ENCODE peak calls at places on chromosomes 2 and 18, in eight cellular contexts. One of them, this sample, is unnamed.

GRCh38 chr2:231221761-231222160 is 23.3 kb downstream of the ARMC9 start:
- DNase-seq in K562: no peak
- DNase-seq in neural crest cell: no peak
- DNase-seq in right lobe of liver: no peak
- DNase-seq in foreskin fibroblast: no peak
- DNase-seq in RWPE1: no peak
- DNase-seq in upper lobe of right lung: no peak
- DNase-seq in WTC11: no peak
- DNase-seq in this sample: no peak

GRCh38 chr2:19847486-19847885 is 54.3 kb downstream of the TTC32 start:
- DNase-seq in K562: no peak
- DNase-seq in neural crest cell: no peak
- DNase-seq in right lobe of liver: no peak
- DNase-seq in foreskin fibroblast: no peak
- DNase-seq in RWPE1: no peak
- DNase-seq in upper lobe of right lung: no peak
- DNase-seq in WTC11: no peak
- DNase-seq in this sample: no peak

GRCh38 chr2:96137611-96138129 is 632 bp downstream of the ASTL start:
- DNase-seq in K562: no peak
- DNase-seq in neural crest cell: no peak
- DNase-seq in right lobe of liver: no peak
- DNase-seq in foreskin fibroblast: no peak
- DNase-seq in RWPE1: no peak
- DNase-seq in upper lobe of right lung: no peak
- DNase-seq in WTC11: no peak
- DNase-seq in this sample: no peak

GRCh38 chr2:43103093-43103404 is 123.4 kb downstream of the ZFP36L2 start:
- DNase-seq in K562: no peak
- DNase-seq in neural crest cell: no peak
- DNase-seq in right lobe of liver: no peak
- DNase-seq in foreskin fibroblast: no peak
- DNase-seq in RWPE1: no peak
- DNase-seq in upper lobe of right lung: no peak
- DNase-seq in WTC11: no peak
- DNase-seq in this sample: no peak

GRCh38 chr2:231436957-231437356 is 27.3 kb downstream of the NCL start:
- DNase-seq in K562: no peak
- DNase-seq in neural crest cell: no peak
- DNase-seq in right lobe of liver: no peak
- DNase-seq in foreskin fibroblast: no peak
- DNase-seq in RWPE1: no peak
- DNase-seq in upper lobe of right lung: peak; percentile 48
- DNase-seq in WTC11: no peak
- DNase-seq in this sample: no peak

GRCh38 chr2:170544817-170545216 is 170.3 kb upstream of the SP5 start:
- DNase-seq in K562: no peak
- DNase-seq in neural crest cell: no peak
- DNase-seq in right lobe of liver: no peak
- DNase-seq in foreskin fibroblast: no peak
- DNase-seq in RWPE1: no peak
- DNase-seq in upper lobe of right lung: no peak
- DNase-seq in WTC11: no peak
- DNase-seq in this sample: no peak

GRCh38 chr2:15588329-15588919 is 3.2 kb upstream of the DDX1 start:
- DNase-seq in K562: peak; percentile 59
- DNase-seq in neural crest cell: peak; percentile 74
- DNase-seq in right lobe of liver: peak; percentile 56
- DNase-seq in foreskin fibroblast: peak; percentile 83
- DNase-seq in RWPE1: peak; percentile 48
- DNase-seq in upper lobe of right lung: no peak
- DNase-seq in WTC11: peak; percentile 62
- DNase-seq in this sample: peak; percentile 35

GRCh38 chr2:61210332-61210981 is 48.5 kb downstream of the C2orf74 start:
- DNase-seq in K562: no peak
- DNase-seq in neural crest cell: no peak
- DNase-seq in right lobe of liver: no peak
- DNase-seq in foreskin fibroblast: peak; percentile 82
- DNase-seq in RWPE1: peak; percentile 62
- DNase-seq in upper lobe of right lung: no peak
- DNase-seq in WTC11: no peak
- DNase-seq in this sample: no peak

GRCh38 chr18:48662021-48662661 is 123.3 kb downstream of the CTIF start:
- DNase-seq in K562: no peak
- DNase-seq in neural crest cell: no peak
- DNase-seq in right lobe of liver: peak; percentile 49
- DNase-seq in foreskin fibroblast: peak; percentile 77
- DNase-seq in RWPE1: peak; percentile 33
- DNase-seq in upper lobe of right lung: no peak
- DNase-seq in WTC11: no peak
- DNase-seq in this sample: no peak

GRCh38 chr18:56889621-56890020 is 238.5 kb downstream of the WDR7 start:
- DNase-seq in K562: no peak
- DNase-seq in neural crest cell: no peak
- DNase-seq in right lobe of liver: no peak
- DNase-seq in foreskin fibroblast: no peak
- DNase-seq in RWPE1: no peak
- DNase-seq in upper lobe of right lung: no peak
- DNase-seq in WTC11: no peak
- DNase-seq in this sample: no peak

GRCh38 chr2:207635468-207636200 is 10.4 kb upstream of the METTL21A start:
- DNase-seq in K562: no peak
- DNase-seq in neural crest cell: no peak
- DNase-seq in right lobe of liver: no peak
- DNase-seq in foreskin fibroblast: no peak
- DNase-seq in RWPE1: peak; percentile 75
- DNase-seq in upper lobe of right lung: no peak
- DNase-seq in WTC11: no peak
- DNase-seq in this sample: no peak

GRCh38 chr2:173997779-173998178 is 32.6 kb upstream of the SP3 start:
- DNase-seq in K562: no peak
- DNase-seq in neural crest cell: no peak
- DNase-seq in right lobe of liver: peak; percentile 78
- DNase-seq in foreskin fibroblast: peak; percentile 35
- DNase-seq in RWPE1: no peak
- DNase-seq in upper lobe of right lung: no peak
- DNase-seq in WTC11: no peak
- DNase-seq in this sample: no peak

GRCh38 chr2:100273387-100273786 is 48.9 kb downstream of the LONRF2 start:
- DNase-seq in K562: no peak
- DNase-seq in neural crest cell: no peak
- DNase-seq in right lobe of liver: no peak
- DNase-seq in foreskin fibroblast: no peak
- DNase-seq in RWPE1: no peak
- DNase-seq in upper lobe of right lung: no peak
- DNase-seq in WTC11: no peak
- DNase-seq in this sample: no peak

GRCh38 chr2:180728928-180729559 is 251.4 kb upstream of the UBE2E3 start:
- DNase-seq in K562: no peak
- DNase-seq in neural crest cell: no peak
- DNase-seq in right lobe of liver: no peak
- DNase-seq in foreskin fibroblast: peak; percentile 86
- DNase-seq in RWPE1: peak; percentile 72
- DNase-seq in upper lobe of right lung: no peak
- DNase-seq in WTC11: no peak
- DNase-seq in this sample: no peak

GRCh38 chr2:143841935-143842334 is 678.0 kb downstream of the ZEB2 start:
- DNase-seq in K562: no peak
- DNase-seq in neural crest cell: no peak
- DNase-seq in right lobe of liver: no peak
- DNase-seq in foreskin fibroblast: peak; percentile 41
- DNase-seq in RWPE1: no peak
- DNase-seq in upper lobe of right lung: no peak
- DNase-seq in WTC11: no peak
- DNase-seq in this sample: no peak

GRCh38 chr2:226001716-226002115 is 602.2 kb downstream of the NYAP2 start:
- DNase-seq in K562: no peak
- DNase-seq in neural crest cell: no peak
- DNase-seq in right lobe of liver: no peak
- DNase-seq in foreskin fibroblast: peak; percentile 53
- DNase-seq in RWPE1: no peak
- DNase-seq in upper lobe of right lung: no peak
- DNase-seq in WTC11: no peak
- DNase-seq in this sample: no peak

GRCh38 chr18:74451148-74451547 is 6.0 kb downstream of the DIPK1C start:
- DNase-seq in K562: no peak
- DNase-seq in neural crest cell: no peak
- DNase-seq in right lobe of liver: no peak
- DNase-seq in foreskin fibroblast: no peak
- DNase-seq in RWPE1: no peak
- DNase-seq in upper lobe of right lung: no peak
- DNase-seq in WTC11: no peak
- DNase-seq in this sample: no peak

GRCh38 chr2:40227200-40227599 is 224.7 kb downstream of the SLC8A1 start:
- DNase-seq in K562: no peak
- DNase-seq in neural crest cell: no peak
- DNase-seq in right lobe of liver: no peak
- DNase-seq in foreskin fibroblast: peak; percentile 77
- DNase-seq in RWPE1: no peak
- DNase-seq in upper lobe of right lung: no peak
- DNase-seq in WTC11: no peak
- DNase-seq in this sample: no peak

DNA sequence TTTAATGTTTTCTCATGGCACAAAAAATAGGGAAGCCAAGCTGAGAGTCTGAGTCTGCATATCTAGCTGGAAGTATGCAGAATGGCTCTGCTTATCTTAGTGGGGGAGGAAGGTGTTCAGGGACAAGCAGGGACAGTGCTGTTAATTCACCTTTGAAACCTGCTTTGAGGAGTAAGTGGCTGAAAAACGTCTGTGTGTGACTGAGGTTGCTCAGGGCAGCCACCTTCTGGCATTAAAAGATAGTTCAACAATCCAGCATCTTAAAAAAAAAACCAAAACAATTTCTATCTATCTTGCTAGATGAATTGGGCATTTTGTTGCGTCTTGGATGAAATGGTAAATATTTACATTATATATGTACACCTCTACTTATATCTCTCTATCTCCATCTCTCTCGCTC is 2.0 kb upstream of the TRPM8 start:
- DNase-seq in K562: no peak
- DNase-seq in neural crest cell: no peak
- DNase-seq in right lobe of liver: no peak
- DNase-seq in foreskin fibroblast: peak; percentile 12
- DNase-seq in RWPE1: peak; percentile 38
- DNase-seq in upper lobe of right lung: no peak
- DNase-seq in WTC11: no peak
- DNase-seq in this sample: no peak
- TF ChIP-seq CTCF in K562: no peak
- TF ChIP-seq CTCF in neural crest cell: peak; percentile 46
- TF ChIP-seq CTCF in right lobe of liver: peak; percentile 32
- TF ChIP-seq CTCF in foreskin fibroblast: no peak
- TF ChIP-seq CTCF in RWPE1: peak; percentile 23
- TF ChIP-seq CTCF in upper lobe of right lung: no peak
- TF ChIP-seq CTCF in WTC11: no peak
- TF ChIP-seq CTCF in this sample: peak; percentile 23

DNA sequence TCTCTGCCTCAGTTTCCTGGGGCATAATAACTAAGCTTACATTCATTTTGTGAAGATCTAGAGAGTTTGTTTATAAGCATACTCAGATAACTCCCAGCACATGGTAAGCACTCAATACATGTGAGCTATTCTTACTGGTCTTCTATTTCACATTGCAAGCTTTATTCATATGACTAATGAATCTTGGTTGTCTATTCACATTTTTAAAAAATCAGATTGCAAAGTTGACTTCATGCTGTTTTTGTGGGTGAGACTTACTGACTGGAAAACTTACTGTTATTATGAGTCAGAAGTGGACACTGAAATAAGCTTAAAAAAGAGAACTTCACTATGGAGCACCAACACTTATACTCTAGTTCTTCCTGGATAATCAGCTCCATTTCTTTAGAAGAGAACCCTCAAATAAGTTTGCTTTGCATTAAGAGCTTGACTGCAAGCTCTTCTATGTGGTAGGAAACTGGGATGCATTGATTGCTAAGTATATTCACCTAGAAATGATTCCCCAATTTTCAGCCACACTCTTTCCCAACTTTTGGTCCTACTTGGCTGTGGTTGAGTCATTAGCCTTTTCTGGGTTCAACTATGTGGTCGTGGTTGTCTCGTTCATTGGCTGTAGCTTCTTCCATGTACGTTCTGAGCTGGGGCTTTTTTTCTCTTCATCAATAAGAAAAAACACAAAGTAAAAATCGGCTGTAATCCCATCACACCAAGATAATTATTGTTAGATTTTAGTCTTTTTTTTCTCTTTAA is 29.5 kb upstream of the RBMS1 start:
- DNase-seq in K562: no peak
- DNase-seq in neural crest cell: no peak
- DNase-seq in right lobe of liver: no peak
- DNase-seq in foreskin fibroblast: peak; percentile 59
- DNase-seq in RWPE1: no peak
- DNase-seq in upper lobe of right lung: no peak
- DNase-seq in WTC11: no peak
- DNase-seq in this sample: no peak
- TF ChIP-seq CTCF in K562: no peak
- TF ChIP-seq CTCF in neural crest cell: no peak
- TF ChIP-seq CTCF in right lobe of liver: no peak
- TF ChIP-seq CTCF in foreskin fibroblast: no peak
- TF ChIP-seq CTCF in RWPE1: no peak
- TF ChIP-seq CTCF in upper lobe of right lung: no peak
- TF ChIP-seq CTCF in WTC11: no peak
- TF ChIP-seq CTCF in this sample: no peak

GRCh38 chr2:47016172-47016913 is 100.7 kb upstream of the MCFD2 start:
- DNase-seq in K562: peak; percentile 37
- DNase-seq in neural crest cell: no peak
- DNase-seq in right lobe of liver: no peak
- DNase-seq in foreskin fibroblast: peak; percentile 95
- DNase-seq in RWPE1: peak; percentile 79
- DNase-seq in upper lobe of right lung: no peak
- DNase-seq in WTC11: peak; percentile 39
- DNase-seq in this sample: no peak
- TF ChIP-seq CTCF in K562: no peak
- TF ChIP-seq CTCF in neural crest cell: no peak
- TF ChIP-seq CTCF in right lobe of liver: no peak
- TF ChIP-seq CTCF in foreskin fibroblast: peak; percentile 33
- TF ChIP-seq CTCF in RWPE1: no peak
- TF ChIP-seq CTCF in upper lobe of right lung: no peak
- TF ChIP-seq CTCF in WTC11: no peak
- TF ChIP-seq CTCF in this sample: no peak

DNA sequence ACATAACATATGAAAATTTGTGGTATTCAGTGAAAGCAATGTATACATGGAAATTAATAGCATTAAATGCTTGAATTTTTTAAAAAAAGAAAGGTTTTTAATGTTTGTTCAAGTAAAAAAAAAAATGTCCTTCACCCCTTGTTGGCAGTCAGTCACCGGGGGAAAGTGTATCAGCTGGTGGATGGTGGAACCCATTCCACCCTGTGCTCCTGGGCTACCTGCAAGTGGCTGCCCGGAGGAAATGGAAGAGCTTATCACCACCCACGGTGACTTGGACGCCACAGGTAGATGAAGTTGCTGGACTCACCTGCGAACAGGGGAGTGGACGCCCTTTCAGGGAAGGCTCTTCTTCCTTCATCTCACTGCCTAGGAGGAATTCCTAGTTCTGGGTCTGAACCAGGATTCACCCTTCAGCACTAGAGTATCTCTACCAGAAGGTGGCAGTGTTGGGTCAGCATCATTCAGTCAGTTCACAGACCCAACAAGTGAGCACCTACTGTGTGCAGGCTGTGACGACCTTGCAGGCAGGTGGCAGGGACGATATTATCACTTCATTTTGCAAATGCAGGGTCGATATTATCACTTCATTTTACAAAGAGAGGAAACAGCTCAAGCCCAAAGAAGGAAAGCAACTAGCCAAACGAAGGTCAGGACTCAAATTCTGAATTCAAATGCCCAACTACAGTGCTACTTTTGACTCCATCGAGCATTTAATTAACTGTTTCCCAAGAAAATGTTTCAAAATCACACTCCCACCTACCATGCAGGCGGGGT is 35.8 kb downstream of the CIB4 start:
- DNase-seq in K562: peak; percentile 69
- DNase-seq in neural crest cell: peak; percentile 33
- DNase-seq in right lobe of liver: no peak
- DNase-seq in foreskin fibroblast: peak; percentile 71
- DNase-seq in RWPE1: peak; percentile 62
- DNase-seq in upper lobe of right lung: peak; percentile 33
- DNase-seq in WTC11: peak; percentile 67
- DNase-seq in this sample: peak; percentile 32
- TF ChIP-seq CTCF in K562: peak; percentile 90
- TF ChIP-seq CTCF in neural crest cell: peak; percentile 92
- TF ChIP-seq CTCF in right lobe of liver: peak; percentile 86
- TF ChIP-seq CTCF in foreskin fibroblast: peak; percentile 79
- TF ChIP-seq CTCF in RWPE1: peak; percentile 76
- TF ChIP-seq CTCF in upper lobe of right lung: peak; percentile 83
- TF ChIP-seq CTCF in WTC11: peak; percentile 81
- TF ChIP-seq CTCF in this sample: peak; percentile 83